ENCODE peak calls at places on chromosomes 1 and 21, in four cellular contexts. T is HEK293T, S is K562, N is GM12878. C is an unnamed sample.

GRCh38 chr1:81899214-81899613 is 98.5 kb downstream of the ADGRL2 start:
- DNase-seq in N (no peak), T (no peak), S (no peak), C (no peak)

GRCh38 chr1:9289724-9290493 is 2.8 kb upstream of the SPSB1 start:
- DNase-seq in T (no peak), N (no peak), S (no peak), C (peak)

GRCh38 chr1:50704126-50704525 is 255.9 kb downstream of the FAF1 start:
- DNase-seq in S (peak), T (peak), N (no peak), C (peak)

GRCh38 chr1:233242827-233243483 is 52.6 kb downstream of the PCNX2 start:
- DNase-seq in S (no peak), T (peak), N (no peak), C (no peak)

GRCh38 chr1:155208656-155209372 is at the start of gene MTX1:
- DNase-seq in T (peak), S (peak), N (no peak), C (peak)

GRCh38 chr1:174953657-174954435 is 45.9 kb upstream of the CACYBP start:
- DNase-seq in T (no peak), S (no peak), N (no peak), C (peak)

GRCh38 chr21:42127164-42128125 is 56.3 kb downstream of the UMODL1 start:
- DNase-seq in N (no peak), T (no peak), S (no peak), C (no peak)

GRCh38 chr1:203673550-203674411 is 47.1 kb downstream of the ATP2B4 start:
- DNase-seq in T (no peak), N (no peak), S (peak), C (peak)

GRCh38 chr21:16821588-16821987 is 691.3 kb upstream of the CXADR start:
- DNase-seq in N (no peak), S (no peak), T (no peak), C (no peak)

GRCh38 chr21:44996501-44996921 is 56.7 kb downstream of the SLX9 start:
- DNase-seq in N (no peak), T (no peak), S (no peak), C (peak)

GRCh38 chr21:39124852-39125251 is 58.4 kb downstream of the PSMG1 start:
- DNase-seq in N (no peak), T (no peak), S (no peak), C (no peak)

GRCh38 chr1:152089014-152089674 is at the start of gene TCHHL1:
- DNase-seq in S (no peak), T (no peak), N (no peak), C (no peak)

GRCh38 chr1:217049081-217049480 is 325.9 kb upstream of the ESRRG start:
- DNase-seq in T (no peak), S (no peak), N (no peak), C (no peak)

GRCh38 chr21:26842976-26843911 is 2.0 kb downstream of the ADAMTS1 start:
- DNase-seq in T (peak), N (no peak), S (no peak), C (no peak)

GRCh38 chr1:159944623-159945455 is 574 bp downstream of the IGSF9 start:
- DNase-seq in T (no peak), S (no peak), N (no peak), C (no peak)

GRCh38 chr1:94713472-94714141 is 106.5 kb upstream of the SLC44A3 start:
- DNase-seq in N (no peak), S (no peak), T (no peak), C (peak)

GRCh38 chr1:39917825-39918224 is 16.1 kb upstream of the MYCL start:
- DNase-seq in T (no peak), S (no peak), N (no peak), C (no peak)

GRCh38 chr21:43919283-43919682 is 54.3 kb downstream of the AGPAT3 start:
- DNase-seq in S (no peak), N (no peak), T (no peak), C (no peak)

GRCh38 chr1:224223819-224224714 is 41.0 kb downstream of the DEGS1 start:
- DNase-seq in S (no peak), N (no peak), T (no peak), C (no peak)

GRCh38 chr1:243548516-243548915 is 292.7 kb downstream of the SDCCAG8 start:
- DNase-seq in T (no peak), S (no peak), N (no peak), C (no peak)

GRCh38 chr1:245475116-245475515 is 320.3 kb downstream of the KIF26B start:
- DNase-seq in N (no peak), S (no peak), T (no peak), C (no peak)

GRCh38 chr1:23423415-23424170 is 955 bp downstream of the TCEA3 start:
- DNase-seq in S (no peak), N (no peak), T (no peak), C (peak)

GRCh38 chr1:191629836-191630235 is 528.4 kb upstream of the RGS18 start:
- DNase-seq in N (no peak), T (no peak), S (no peak), C (no peak)

DNA sequence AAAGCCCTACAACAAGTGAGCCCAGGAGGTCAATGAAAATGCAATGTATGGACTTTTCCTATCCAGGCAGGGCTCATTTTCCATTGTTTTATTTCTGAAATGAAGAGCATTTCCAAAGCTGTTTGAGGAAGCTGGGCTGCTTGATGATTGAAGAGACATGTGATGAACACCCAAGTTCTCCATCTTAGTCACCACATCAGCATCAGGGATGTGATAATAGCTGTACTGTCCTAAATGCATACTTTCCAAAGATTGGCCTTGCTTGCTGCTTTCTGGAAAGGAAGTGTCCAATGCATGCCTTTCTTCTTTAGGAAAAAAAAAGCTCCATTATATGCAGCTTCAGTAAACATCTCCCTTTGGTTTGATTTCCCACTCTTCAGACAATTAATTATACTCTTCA is 425.9 kb upstream of the RUNX1 start:
- DNase-seq in N (no peak), S (no peak), T (no peak), C (no peak)
- TF ChIP-seq TARDBP in N (no peak), S (no peak), T (no peak), C (no peak)

DNA sequence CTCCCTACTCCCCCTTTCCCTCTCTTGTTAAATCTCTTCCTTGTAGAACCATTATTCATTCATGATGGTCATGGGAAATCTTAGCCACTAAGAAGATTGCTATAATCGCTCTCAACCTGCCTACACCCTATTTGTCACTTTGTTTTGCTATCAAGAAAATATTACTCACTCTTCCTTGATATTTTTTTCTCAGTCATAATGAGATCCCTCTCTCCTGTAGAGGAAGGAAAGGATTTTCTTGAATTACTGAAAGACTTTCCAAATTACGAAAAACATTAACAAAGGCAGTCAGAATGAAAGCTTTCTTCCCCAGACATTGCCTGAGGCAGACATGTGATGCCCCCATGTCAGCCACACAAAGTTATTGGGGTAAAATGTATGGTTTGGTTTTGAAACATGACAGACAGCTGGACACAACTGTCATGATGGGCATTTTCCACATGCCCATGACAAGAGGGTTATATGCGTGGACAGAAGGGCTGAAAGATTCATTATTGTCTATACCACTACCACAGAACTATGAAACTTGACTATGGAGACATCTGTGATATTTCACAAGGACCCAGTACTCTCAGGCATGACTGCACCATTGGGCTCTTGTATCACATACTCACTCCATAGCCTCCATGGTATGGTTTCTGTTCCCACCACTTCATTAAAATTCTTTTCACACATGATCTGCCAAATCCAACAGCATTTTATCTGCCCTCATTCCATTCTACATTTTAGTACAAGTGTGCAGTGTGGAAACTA is 420.1 kb downstream of the DISC1 start:
- DNase-seq in T (no peak), S (no peak), N (no peak), C (no peak)
- TF ChIP-seq TARDBP in T (no peak), S (no peak), N (no peak), C (no peak)

GRCh38 chr1:206074839-206075238 is 21.9 kb downstream of the RHEX start:
- DNase-seq in S (peak), N (no peak), T (no peak), C (no peak)
- TF ChIP-seq TARDBP in S (peak), N (no peak), T (no peak), C (no peak)

DNA sequence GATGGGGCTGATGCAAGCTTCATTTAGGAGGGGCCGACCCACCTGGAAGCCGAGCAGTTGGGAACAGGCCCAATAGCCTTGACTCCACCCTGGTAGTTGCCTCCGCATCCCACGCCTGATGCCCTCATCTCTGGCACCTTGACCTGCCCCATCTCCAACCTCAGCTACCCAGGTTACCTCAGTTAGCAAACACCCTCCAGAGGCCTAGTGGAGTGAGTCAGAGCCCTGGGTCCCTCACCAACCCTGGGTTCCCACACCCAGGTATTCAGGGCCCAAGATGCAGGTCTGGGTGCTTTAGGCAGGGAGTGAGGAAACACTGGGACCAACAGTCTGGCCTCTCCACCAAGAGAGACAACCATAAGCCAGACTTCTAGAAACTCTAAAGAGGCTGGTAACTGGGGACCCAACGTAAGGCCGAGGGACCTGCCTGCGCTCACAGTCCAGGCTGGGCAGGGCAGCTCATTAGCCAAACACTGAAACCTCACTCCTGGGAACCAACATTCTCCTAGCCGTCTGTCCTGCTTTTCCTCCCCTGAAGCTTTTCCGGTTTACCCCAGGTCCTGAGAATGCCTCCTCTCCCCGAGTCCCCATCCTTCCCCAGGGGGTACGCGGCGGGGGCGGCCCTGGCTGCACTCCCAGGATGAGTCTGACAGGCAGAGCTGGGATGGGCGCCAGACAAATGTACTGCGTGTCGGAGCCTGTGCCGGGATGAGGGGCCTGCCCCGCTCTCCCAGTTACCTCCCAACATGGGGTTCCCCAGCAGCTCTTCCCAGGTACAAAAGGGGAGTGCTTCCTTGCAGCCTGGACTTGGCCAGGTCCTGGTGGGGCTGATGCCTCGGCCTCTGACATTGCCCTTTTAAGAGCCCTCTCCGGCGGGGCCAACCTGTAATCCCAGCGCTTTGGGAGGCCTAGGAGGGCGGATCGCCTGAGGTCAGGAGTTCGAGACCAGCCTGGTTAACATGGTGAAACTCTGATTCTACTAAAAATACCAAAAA is 8.9 kb upstream of the CELSR2 start:
- DNase-seq in S (peak), N (no peak), T (no peak), C (no peak)
- TF ChIP-seq TARDBP in S (no peak), N (no peak), T (no peak), C (peak)

GRCh38 chr1:7628273-7628672 is 142.8 kb upstream of the VAMP3 start:
- DNase-seq in T (no peak), S (no peak), N (no peak), C (no peak)
- TF ChIP-seq TARDBP in T (no peak), S (no peak), N (no peak), C (no peak)

C was measured in HepG2.